ENCODE peak calls at places on chromosomes 6 and 20, in six cellular contexts. L is NCI-H1417 treated with DMSO at 0.1 percent for 48 hours, W is WTC11, E is mesendoderm, J is HFFc6, N is left ventricle myocardium inferior. H is an unnamed sample.

GRCh38 chr6:157376706-157377230 is 4.2 kb upstream of the ZDHHC14 start:
- DNase-seq in L (peak; percentile 28), W (no peak), E (no peak), J (peak; percentile 8), N (no peak), H (no peak)

GRCh38 chr6:127343753-127344659 is 597 bp upstream of the ECHDC1 start:
- DNase-seq in L (peak; percentile 20), W (no peak), E (peak; percentile 55), J (no peak), N (no peak), H (peak; percentile 60)

GRCh38 chr20:59027746-59028320 is 4.3 kb downstream of the ATP5F1E start:
- DNase-seq in L (no peak), W (no peak), E (no peak), J (peak; percentile 46), N (no peak), H (peak; percentile 47)

GRCh38 chr6:170029416-170030283 is 261.2 kb downstream of the DLL1 start:
- DNase-seq in L (no peak), W (peak; percentile 3), E (no peak), J (no peak), N (no peak), H (no peak)

GRCh38 chr6:16819752-16820151 is 58.5 kb upstream of the ATXN1 start:
- DNase-seq in L (no peak), W (no peak), E (no peak), J (no peak), N (no peak), H (peak; percentile 27)

GRCh38 chr6:158324136-158324535 is 11.9 kb downstream of the TULP4 start:
- DNase-seq in L (no peak), W (no peak), E (no peak), J (peak; percentile 20), N (no peak), H (peak; percentile 68)

GRCh38 chr6:106360410-106360988 is at the start of gene CRYBG1:
- DNase-seq in L (no peak), W (peak; percentile 93), E (peak; percentile 91), J (no peak), N (peak; percentile 25), H (peak; percentile 12)

GRCh38 chr20:64205611-64206026 is 41.4 kb downstream of the MYT1 start:
- DNase-seq in L (no peak), W (no peak), E (no peak), J (no peak), N (no peak), H (no peak)

GRCh38 chr6:15511248-15512125 is 151.3 kb downstream of the DTNBP1 start:
- DNase-seq in L (no peak), W (no peak), E (no peak), J (no peak), N (peak; percentile 77), H (no peak)

GRCh38 chr6:89197141-89197540 is 20.0 kb downstream of the GABRR1 start:
- DNase-seq in L (no peak), W (no peak), E (no peak), J (no peak), N (no peak), H (no peak)

GRCh38 chr6:159979136-159979874 is 10.4 kb downstream of the IGF2R start:
- DNase-seq in L (peak; percentile 56), W (no peak), E (peak; percentile 83), J (no peak), N (no peak), H (no peak)

GRCh38 chr6:29521006-29521680 is 33.4 kb upstream of the MAS1L start:
- DNase-seq in L (no peak), W (no peak), E (no peak), J (no peak), N (no peak), H (no peak)

GRCh38 chr6:167399051-167399387 is 74.1 kb downstream of the TTLL2 start:
- DNase-seq in L (no peak), W (no peak), E (no peak), J (no peak), N (no peak), H (no peak)

GRCh38 chr6:5866547-5867051 is 140.1 kb downstream of the NRN1 start:
- DNase-seq in L (no peak), W (no peak), E (no peak), J (peak; percentile 21), N (no peak), H (peak; percentile 10)

GRCh38 chr6:215335-216034 is 76.8 kb upstream of the DUSP22 start:
- DNase-seq in L (no peak), W (no peak), E (no peak), J (no peak), N (no peak), H (no peak)

GRCh38 chr6:20412674-20413073 is 11.0 kb downstream of the E2F3 start:
- DNase-seq in L (no peak), W (no peak), E (no peak), J (no peak), N (no peak), H (no peak)

GRCh38 chr6:31581511-31582229 is 554 bp downstream of the LTB start:
- DNase-seq in L (no peak), W (no peak), E (no peak), J (no peak), N (no peak), H (no peak)

GRCh38 chr20:64069614-64070243 is 6.7 kb downstream of the TCEA2 start:
- DNase-seq in L (no peak), W (peak; percentile 83), E (peak; percentile 60), J (no peak), N (no peak), H (no peak)

GRCh38 chr6:144480518-144480917 is 195.4 kb downstream of the UTRN start:
- DNase-seq in L (no peak), W (no peak), E (no peak), J (no peak), N (no peak), H (no peak)

GRCh38 chr6:31399589-31400466 is 3.6 kb upstream of the MICA start:
- DNase-seq in L (no peak), W (peak; percentile 76), E (peak; percentile 92), J (peak; percentile 89), N (peak; percentile 95), H (peak; percentile 91)

GRCh38 chr6:134706153-134706552 is 243.7 kb downstream of the ALDH8A1 start:
- DNase-seq in L (no peak), W (no peak), E (peak; percentile 97), J (no peak), N (no peak), H (no peak)

GRCh38 chr6:40312213-40313015 is 274.8 kb downstream of the LRFN2 start:
- DNase-seq in L (no peak), W (no peak), E (no peak), J (no peak), N (no peak), H (no peak)

GRCh38 chr6:111699123-111699522 is 93.4 kb upstream of the TRAF3IP2 start:
- DNase-seq in L (no peak), W (no peak), E (no peak), J (no peak), N (no peak), H (no peak)

GRCh38 chr6:101439790-101440189 is 46.3 kb downstream of the GRIK2 start:
- DNase-seq in L (no peak), W (no peak), E (no peak), J (peak; percentile 23), N (no peak), H (no peak)

GRCh38 chr6:148840256-148840655 is 93.4 kb downstream of the UST start:
- DNase-seq in L (no peak), W (no peak), E (peak; percentile 25), J (no peak), N (no peak), H (no peak)

GRCh38 chr20:910840-911770 is 5.0 kb downstream of the ANGPT4 start:
- DNase-seq in L (no peak), W (no peak), E (no peak), J (peak; percentile 33), N (no peak), H (no peak)

GRCh38 chr6:121522265-121522664 is 86.8 kb downstream of the GJA1 start:
- DNase-seq in L (no peak), W (no peak), E (peak; percentile 11), J (peak; percentile 92), N (no peak), H (peak; percentile 97)